ENCODE peak calls at places on chromosome 18, in seven cellular contexts. One of them, this sample, is unnamed.

GRCh38 chr18:70442933-70443332 is 154.1 kb downstream of the SOCS6 start:
- DNase-seq in foreskin fibroblast: no peak
- DNase-seq in adrenal gland: no peak
- DNase-seq in right atrium auricular region: no peak
- DNase-seq in WERI-Rb-1: no peak
- DNase-seq in fibroblast of mammary gland: no peak
- DNase-seq in AG04450: no peak
- DNase-seq in this sample: no peak

GRCh38 chr18:11176416-11176815 is 27.0 kb upstream of the PIEZO2 start:
- DNase-seq in foreskin fibroblast: peak
- DNase-seq in adrenal gland: no peak
- DNase-seq in right atrium auricular region: no peak
- DNase-seq in WERI-Rb-1: no peak
- DNase-seq in fibroblast of mammary gland: peak
- DNase-seq in AG04450: peak
- DNase-seq in this sample: peak

GRCh38 chr18:22349966-22350365 is 67.7 kb downstream of the CTAGE1 start:
- DNase-seq in foreskin fibroblast: no peak
- DNase-seq in adrenal gland: no peak
- DNase-seq in right atrium auricular region: no peak
- DNase-seq in WERI-Rb-1: no peak
- DNase-seq in fibroblast of mammary gland: no peak
- DNase-seq in AG04450: no peak
- DNase-seq in this sample: peak

GRCh38 chr18:44130365-44130942 is 550.2 kb upstream of the SETBP1 start:
- DNase-seq in foreskin fibroblast: peak
- DNase-seq in adrenal gland: no peak
- DNase-seq in right atrium auricular region: no peak
- DNase-seq in WERI-Rb-1: peak
- DNase-seq in fibroblast of mammary gland: peak
- DNase-seq in AG04450: no peak
- DNase-seq in this sample: peak

GRCh38 chr18:44507729-44508325 is 172.9 kb upstream of the SETBP1 start:
- DNase-seq in foreskin fibroblast: no peak
- DNase-seq in adrenal gland: peak
- DNase-seq in right atrium auricular region: no peak
- DNase-seq in WERI-Rb-1: no peak
- DNase-seq in fibroblast of mammary gland: no peak
- DNase-seq in AG04450: no peak
- DNase-seq in this sample: no peak

GRCh38 chr18:23779696-23780303 is 90.5 kb downstream of the LAMA3 start:
- DNase-seq in foreskin fibroblast: peak
- DNase-seq in adrenal gland: no peak
- DNase-seq in right atrium auricular region: no peak
- DNase-seq in WERI-Rb-1: no peak
- DNase-seq in fibroblast of mammary gland: peak
- DNase-seq in AG04450: no peak
- DNase-seq in this sample: peak

GRCh38 chr18:69817335-69817935 is 130.2 kb downstream of the CD226 start:
- DNase-seq in foreskin fibroblast: peak
- DNase-seq in adrenal gland: no peak
- DNase-seq in right atrium auricular region: no peak
- DNase-seq in WERI-Rb-1: no peak
- DNase-seq in fibroblast of mammary gland: peak
- DNase-seq in AG04450: peak
- DNase-seq in this sample: peak

GRCh38 chr18:54269924-54270844 is 867 bp downstream of the POLI start:
- DNase-seq in foreskin fibroblast: peak
- DNase-seq in adrenal gland: peak
- DNase-seq in right atrium auricular region: no peak
- DNase-seq in WERI-Rb-1: peak
- DNase-seq in fibroblast of mammary gland: peak
- DNase-seq in AG04450: no peak
- DNase-seq in this sample: peak

GRCh38 chr18:33577688-33578370 is at the start of gene ASXL3:
- DNase-seq in foreskin fibroblast: no peak
- DNase-seq in adrenal gland: no peak
- DNase-seq in right atrium auricular region: no peak
- DNase-seq in WERI-Rb-1: peak
- DNase-seq in fibroblast of mammary gland: no peak
- DNase-seq in AG04450: no peak
- DNase-seq in this sample: peak

GRCh38 chr18:76756491-76757288 is 65.7 kb upstream of the ZNF236 start:
- DNase-seq in foreskin fibroblast: peak
- DNase-seq in adrenal gland: no peak
- DNase-seq in right atrium auricular region: no peak
- DNase-seq in WERI-Rb-1: no peak
- DNase-seq in fibroblast of mammary gland: peak
- DNase-seq in AG04450: no peak
- DNase-seq in this sample: no peak

GRCh38 chr18:37844209-37844970 is 278.8 kb upstream of the CELF4 start:
- DNase-seq in foreskin fibroblast: no peak
- DNase-seq in adrenal gland: no peak
- DNase-seq in right atrium auricular region: no peak
- DNase-seq in WERI-Rb-1: no peak
- DNase-seq in fibroblast of mammary gland: no peak
- DNase-seq in AG04450: no peak
- DNase-seq in this sample: no peak

GRCh38 chr18:37847544-37847943 is 281.9 kb upstream of the CELF4 start:
- DNase-seq in foreskin fibroblast: no peak
- DNase-seq in adrenal gland: no peak
- DNase-seq in right atrium auricular region: no peak
- DNase-seq in WERI-Rb-1: no peak
- DNase-seq in fibroblast of mammary gland: no peak
- DNase-seq in AG04450: no peak
- DNase-seq in this sample: no peak

GRCh38 chr18:37846996-37847395 is 281.4 kb upstream of the CELF4 start:
- DNase-seq in foreskin fibroblast: no peak
- DNase-seq in adrenal gland: no peak
- DNase-seq in right atrium auricular region: no peak
- DNase-seq in WERI-Rb-1: no peak
- DNase-seq in fibroblast of mammary gland: no peak
- DNase-seq in AG04450: no peak
- DNase-seq in this sample: no peak

DNA sequence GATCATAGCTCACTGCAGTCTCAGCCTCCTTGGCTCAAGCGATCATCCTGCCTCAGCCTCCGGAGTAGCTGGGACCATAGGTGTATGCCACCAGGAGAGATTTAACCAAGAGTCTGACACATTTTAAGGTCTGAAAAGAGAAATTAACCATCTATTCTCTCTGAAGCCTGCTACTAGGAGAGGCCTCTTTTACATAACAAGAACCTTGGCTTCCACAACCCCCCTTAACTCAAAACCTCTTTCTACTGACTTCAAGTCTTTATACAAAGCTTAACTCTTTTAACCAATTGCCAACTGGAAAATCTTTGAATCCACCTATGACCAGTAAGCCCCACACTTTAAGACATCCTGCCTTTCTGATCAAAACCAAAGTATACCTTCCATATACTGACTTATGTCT is 279.9 kb upstream of the CELF4 start:
- DNase-seq in foreskin fibroblast: no peak
- DNase-seq in adrenal gland: no peak
- DNase-seq in right atrium auricular region: no peak
- DNase-seq in WERI-Rb-1: no peak
- DNase-seq in fibroblast of mammary gland: no peak
- DNase-seq in AG04450: no peak
- DNase-seq in this sample: no peak
- H3K4me3 ChIP-seq in foreskin fibroblast: no peak
- H3K4me3 ChIP-seq in adrenal gland: no peak
- H3K4me3 ChIP-seq in right atrium auricular region: no peak
- H3K4me3 ChIP-seq in WERI-Rb-1: no peak
- H3K4me3 ChIP-seq in fibroblast of mammary gland: no peak
- H3K4me3 ChIP-seq in AG04450: no peak
- H3K4me3 ChIP-seq in this sample: no peak

DNA sequence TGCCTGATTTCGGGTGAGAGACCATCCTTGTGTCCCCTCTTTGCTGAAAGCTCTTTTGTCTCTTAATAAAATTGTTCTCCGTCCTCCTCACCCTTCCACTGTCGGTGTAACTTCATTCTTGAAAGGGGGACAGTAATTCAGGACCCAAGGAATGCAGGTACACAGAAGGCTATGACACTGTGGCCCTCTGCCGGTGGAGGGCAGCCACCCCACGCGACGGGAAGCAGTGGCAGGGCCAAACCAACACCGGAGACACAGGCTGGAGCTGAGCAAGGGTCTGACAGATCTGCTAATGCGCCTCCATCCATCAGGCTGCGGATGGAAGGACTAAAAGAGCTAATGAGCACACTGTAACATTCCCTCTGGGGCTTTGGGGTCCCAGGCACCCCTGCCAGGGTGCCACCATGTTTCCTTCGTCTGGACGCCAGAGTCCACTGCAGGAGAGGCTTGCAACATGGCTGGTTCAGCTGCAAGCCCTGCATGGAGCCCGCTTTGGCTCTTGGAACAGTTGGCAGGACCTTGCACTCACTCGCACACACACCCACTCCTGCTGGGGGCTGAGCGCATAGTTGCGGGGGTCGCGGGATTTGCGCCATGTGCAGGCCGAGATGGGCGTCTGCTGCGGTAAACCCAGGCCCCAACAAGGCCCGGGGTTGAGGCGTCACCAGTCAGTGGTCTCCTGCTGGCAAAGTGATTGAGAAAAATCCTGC is 544.1 kb upstream of the CDH7 start:
- DNase-seq in foreskin fibroblast: no peak
- DNase-seq in adrenal gland: no peak
- DNase-seq in right atrium auricular region: no peak
- DNase-seq in WERI-Rb-1: no peak
- DNase-seq in fibroblast of mammary gland: no peak
- DNase-seq in AG04450: no peak
- DNase-seq in this sample: no peak
- TF ChIP-seq CTCF in foreskin fibroblast: no peak
- TF ChIP-seq CTCF in adrenal gland: no peak
- TF ChIP-seq CTCF in right atrium auricular region: no peak
- TF ChIP-seq CTCF in WERI-Rb-1: no peak
- TF ChIP-seq CTCF in fibroblast of mammary gland: no peak
- TF ChIP-seq CTCF in AG04450: no peak
- TF ChIP-seq CTCF in this sample: no peak

GRCh38 chr18:59884331-59884730 is 15.5 kb upstream of the PMAIP1 start:
- DNase-seq in foreskin fibroblast: no peak
- DNase-seq in adrenal gland: no peak
- DNase-seq in right atrium auricular region: no peak
- DNase-seq in WERI-Rb-1: no peak
- DNase-seq in fibroblast of mammary gland: no peak
- DNase-seq in AG04450: no peak
- DNase-seq in this sample: no peak

GRCh38 chr18:59878644-59879043 is 21.2 kb upstream of the PMAIP1 start:
- DNase-seq in foreskin fibroblast: no peak
- DNase-seq in adrenal gland: no peak
- DNase-seq in right atrium auricular region: no peak
- DNase-seq in WERI-Rb-1: no peak
- DNase-seq in fibroblast of mammary gland: no peak
- DNase-seq in AG04450: no peak
- DNase-seq in this sample: no peak

GRCh38 chr18:59877366-59877765 is 22.4 kb upstream of the PMAIP1 start:
- DNase-seq in foreskin fibroblast: no peak
- DNase-seq in adrenal gland: no peak
- DNase-seq in right atrium auricular region: no peak
- DNase-seq in WERI-Rb-1: no peak
- DNase-seq in fibroblast of mammary gland: no peak
- DNase-seq in AG04450: no peak
- DNase-seq in this sample: no peak

GRCh38 chr18:59885579-59886163 is 14.1 kb upstream of the PMAIP1 start:
- DNase-seq in foreskin fibroblast: peak
- DNase-seq in adrenal gland: no peak
- DNase-seq in right atrium auricular region: no peak
- DNase-seq in WERI-Rb-1: no peak
- DNase-seq in fibroblast of mammary gland: peak
- DNase-seq in AG04450: no peak
- DNase-seq in this sample: peak

DNA sequence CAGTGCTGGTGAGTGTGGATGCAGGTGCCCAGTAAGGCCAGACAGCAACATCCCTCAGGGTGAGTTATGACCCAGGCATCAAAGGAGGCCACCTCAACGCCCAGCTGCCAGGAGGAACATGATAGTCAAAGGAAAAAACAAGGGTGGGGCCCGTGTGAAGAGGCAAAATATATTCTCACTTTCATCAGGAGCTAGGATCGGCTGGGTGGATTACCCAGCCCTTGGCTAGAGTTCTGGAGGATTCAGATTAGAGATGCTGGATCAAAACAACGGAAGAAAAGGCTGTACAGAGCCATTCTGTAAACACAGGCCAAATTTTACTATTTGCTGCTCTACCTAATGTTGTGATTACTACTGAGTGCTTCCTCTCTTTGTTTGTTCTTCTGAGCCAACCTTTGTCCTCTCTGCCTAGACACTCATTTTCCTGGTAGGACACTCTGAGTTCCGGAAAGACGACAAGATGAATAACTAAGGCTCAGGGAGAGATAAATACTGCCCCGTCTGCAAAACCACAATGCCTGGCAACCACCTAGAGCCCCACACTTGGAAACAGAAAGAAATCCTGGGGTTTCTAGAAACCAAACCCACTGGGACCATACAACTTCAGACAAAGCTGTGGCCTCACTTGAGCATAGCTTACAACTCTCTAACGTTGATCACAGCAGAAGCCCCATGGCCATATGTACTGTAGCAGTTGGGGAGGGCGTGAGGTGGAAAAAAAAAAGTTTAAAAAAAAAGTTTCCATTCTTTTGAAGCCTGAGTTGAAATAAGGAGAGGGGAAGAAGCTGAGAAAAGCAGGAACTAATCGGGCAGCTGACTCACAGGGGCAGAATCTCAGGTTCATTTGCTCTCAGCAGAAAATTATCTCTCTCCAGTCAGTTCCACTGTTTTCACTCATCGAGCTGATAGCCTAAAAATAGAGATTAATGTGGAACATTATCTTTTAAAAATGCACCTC is 17.8 kb upstream of the PMAIP1 start:
- DNase-seq in foreskin fibroblast: peak
- DNase-seq in adrenal gland: no peak
- DNase-seq in right atrium auricular region: no peak
- DNase-seq in WERI-Rb-1: no peak
- DNase-seq in fibroblast of mammary gland: peak
- DNase-seq in AG04450: no peak
- DNase-seq in this sample: peak
- H3K4me3 ChIP-seq in foreskin fibroblast: no peak
- H3K4me3 ChIP-seq in adrenal gland: no peak
- H3K4me3 ChIP-seq in right atrium auricular region: no peak
- H3K4me3 ChIP-seq in WERI-Rb-1: no peak
- H3K4me3 ChIP-seq in fibroblast of mammary gland: no peak
- H3K4me3 ChIP-seq in AG04450: no peak
- H3K4me3 ChIP-seq in this sample: no peak

DNA sequence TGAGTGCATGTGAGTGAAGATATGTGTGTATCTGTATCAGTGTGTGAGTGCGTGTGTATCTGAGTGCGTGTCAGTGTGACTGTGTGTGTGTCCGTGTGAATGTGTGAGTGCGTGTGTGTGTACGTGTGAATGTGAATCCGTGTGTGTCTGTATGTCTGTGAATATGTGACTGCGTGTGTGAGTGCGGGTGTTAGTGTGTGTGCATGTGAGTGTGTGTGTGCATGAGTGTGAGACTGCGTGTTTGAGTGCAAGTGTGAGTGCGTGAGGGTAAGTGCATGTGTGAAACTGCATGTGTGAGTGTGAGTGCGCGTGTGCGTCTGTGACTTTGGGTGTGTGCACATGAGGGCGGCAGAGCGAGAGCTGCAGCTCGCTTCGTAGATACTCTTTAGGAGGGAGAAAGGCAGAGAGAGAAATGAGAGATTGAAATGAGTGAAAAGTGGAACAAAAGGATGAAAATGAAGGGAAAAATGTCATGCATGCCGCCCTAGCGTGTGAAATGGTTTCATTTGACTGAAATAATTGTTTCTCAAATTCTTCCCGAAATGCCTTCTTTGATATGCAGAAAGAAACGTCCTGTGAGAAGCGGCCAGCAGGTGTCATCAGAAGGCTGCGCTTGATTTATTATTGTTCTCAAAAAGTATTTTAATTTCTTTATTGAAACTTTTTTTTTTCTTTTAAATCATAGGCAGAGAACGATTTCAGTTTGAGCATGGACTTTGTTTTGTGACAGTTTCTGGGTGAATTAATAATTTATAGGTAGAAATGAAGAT is 25.6 kb downstream of the ZNF407 start:
- DNase-seq in foreskin fibroblast: peak
- DNase-seq in adrenal gland: no peak
- DNase-seq in right atrium auricular region: no peak
- DNase-seq in WERI-Rb-1: no peak
- DNase-seq in fibroblast of mammary gland: peak
- DNase-seq in AG04450: no peak
- DNase-seq in this sample: peak
- TF ChIP-seq CTCF in foreskin fibroblast: peak
- TF ChIP-seq CTCF in adrenal gland: peak
- TF ChIP-seq CTCF in right atrium auricular region: peak
- TF ChIP-seq CTCF in WERI-Rb-1: peak
- TF ChIP-seq CTCF in fibroblast of mammary gland: peak
- TF ChIP-seq CTCF in AG04450: peak
- TF ChIP-seq CTCF in this sample: peak

This sample was measured in fibroblast of the aortic adventitia.